ENCODE peak calls at places on chromosomes 11 and 22, in nine cellular contexts. S is fibroblast of lung, C is psoas muscle, F is G401, G is iPS-NIHi11, M is B cell, E is H54, T is PC-3, Y is head of caudate nucleus. Z is an unnamed sample.
A peak's percentile ranks its signal among the peaks of the same experiment; 100 is the strongest.

GRCh38 chr11:126152152-126152551 is 59.3 kb downstream of the RPUSD4 start:
- DNase-seq in M (no peak), S (no peak), F (no peak), G (no peak), E (no peak), C (no peak), T (no peak), Y (no peak), Z (no peak)

GRCh38 chr11:58465690-58466089 is 23.7 kb upstream of the OR5B12 start:
- DNase-seq in T (peak; percentile 76), M (no peak), G (no peak), F (no peak), Y (no peak), S (no peak), E (no peak), C (no peak), Z (no peak)

GRCh38 chr11:9774591-9775392 is 110.9 kb downstream of the SWAP70 start:
- DNase-seq in C (no peak), E (no peak), F (no peak), Y (no peak), T (peak; percentile 84), M (no peak), S (peak; percentile 95), G (no peak), Z (no peak)

GRCh38 chr11:83438438-83438837 is 152.3 kb upstream of the CCDC90B start:
- DNase-seq in F (no peak), E (no peak), C (no peak), M (peak; percentile 9), G (no peak), T (no peak), S (no peak), Y (no peak), Z (no peak)

GRCh38 chr11:84249344-84250135 is 963.4 kb upstream of the CCDC90B start:
- DNase-seq in M (no peak), Y (no peak), G (no peak), S (peak; percentile 55), E (no peak), T (no peak), C (no peak), F (no peak), Z (no peak)

GRCh38 chr22:38997518-38997917 is 15.4 kb downstream of the APOBEC3B start:
- DNase-seq in E (no peak), S (no peak), Y (no peak), G (no peak), F (no peak), T (no peak), M (no peak), C (no peak), Z (no peak)

GRCh38 chr11:116990061-116990473 is 108.2 kb downstream of the SIK3 start:
- DNase-seq in F (no peak), T (peak; percentile 64), S (peak; percentile 97), Y (no peak), C (no peak), M (no peak), E (no peak), G (no peak), Z (no peak)

GRCh38 chr22:40328551-40328950 is 17.7 kb upstream of the ADSL start:
- DNase-seq in F (no peak), G (no peak), C (no peak), Y (no peak), E (no peak), T (no peak), S (no peak), M (no peak), Z (no peak)

GRCh38 chr22:43400449-43400848 is 11.4 kb upstream of the MPPED1 start:
- DNase-seq in M (no peak), S (no peak), Y (no peak), T (no peak), C (no peak), G (no peak), F (no peak), E (no peak), Z (no peak)

GRCh38 chr22:22692707-22693530 is 48.5 kb downstream of the GGTLC2 start:
- DNase-seq in T (peak; percentile 83), F (no peak), E (no peak), C (no peak), G (peak; percentile 86), M (peak; percentile 85), S (peak; percentile 25), Y (no peak), Z (peak; percentile 14)

GRCh38 chr11:124917115-124917637 is 1.9 kb upstream of the HEPN1 start:
- DNase-seq in T (no peak), E (no peak), G (no peak), F (peak; percentile 19), Y (peak; percentile 63), S (peak; percentile 28), C (no peak), M (no peak), Z (peak; percentile 9)

GRCh38 chr11:71251159-71251721 is 1.1 kb downstream of the SHANK2 start:
- DNase-seq in S (no peak), T (peak; percentile 41), E (no peak), C (no peak), F (no peak), M (peak; percentile 15), Y (no peak), G (peak; percentile 50), Z (no peak)

Z was measured in cerebellar cortex.